ENCODE peak calls at places on chromosomes 11 and 22, in five cellular contexts. One of them, this sample, is unnamed.
A peak's percentile ranks its signal among the peaks of the same experiment; 100 is the strongest.

GRCh38 chr11:123562829-123563228 is 91.6 kb downstream of the SCN3B start:
- DNase-seq in small intestine: no peak
- DNase-seq in CD8-positive, alpha-beta T cell: no peak
- DNase-seq in pancreas: no peak
- DNase-seq in right atrium auricular region: no peak
- DNase-seq in this sample: no peak

GRCh38 chr11:119742263-119742861 is 13.4 kb upstream of the NECTIN1 start:
- DNase-seq in small intestine: no peak
- DNase-seq in CD8-positive, alpha-beta T cell: no peak
- DNase-seq in pancreas: no peak
- DNase-seq in right atrium auricular region: no peak
- DNase-seq in this sample: peak; percentile 62

GRCh38 chr11:65069217-65069616 is 10.9 kb upstream of the NAALADL1 start:
- DNase-seq in small intestine: no peak
- DNase-seq in CD8-positive, alpha-beta T cell: no peak
- DNase-seq in pancreas: no peak
- DNase-seq in right atrium auricular region: no peak
- DNase-seq in this sample: no peak

GRCh38 chr11:13465909-13466371 is 2.9 kb upstream of the BTBD10 start:
- DNase-seq in small intestine: peak; percentile 38
- DNase-seq in CD8-positive, alpha-beta T cell: no peak
- DNase-seq in pancreas: no peak
- DNase-seq in right atrium auricular region: no peak
- DNase-seq in this sample: no peak

GRCh38 chr11:61336171-61336935 is 3.3 kb downstream of the TKFC start:
- DNase-seq in small intestine: peak; percentile 87
- DNase-seq in CD8-positive, alpha-beta T cell: peak; percentile 75
- DNase-seq in pancreas: peak; percentile 89
- DNase-seq in right atrium auricular region: peak; percentile 82
- DNase-seq in this sample: peak; percentile 84

GRCh38 chr11:88179141-88179540 is 3.9 kb upstream of the RAB38 start:
- DNase-seq in small intestine: no peak
- DNase-seq in CD8-positive, alpha-beta T cell: no peak
- DNase-seq in pancreas: no peak
- DNase-seq in right atrium auricular region: no peak
- DNase-seq in this sample: no peak

GRCh38 chr11:122717264-122717867 is 61.8 kb downstream of the UBASH3B start:
- DNase-seq in small intestine: peak; percentile 78
- DNase-seq in CD8-positive, alpha-beta T cell: peak; percentile 24
- DNase-seq in pancreas: no peak
- DNase-seq in right atrium auricular region: no peak
- DNase-seq in this sample: peak; percentile 28

GRCh38 chr22:49887716-49888115 is 30.5 kb downstream of the ALG12 start:
- DNase-seq in small intestine: no peak
- DNase-seq in CD8-positive, alpha-beta T cell: no peak
- DNase-seq in pancreas: no peak
- DNase-seq in right atrium auricular region: no peak
- DNase-seq in this sample: no peak

GRCh38 chr11:82857145-82857544 is 43.1 kb downstream of the PRCP start:
- DNase-seq in small intestine: no peak
- DNase-seq in CD8-positive, alpha-beta T cell: no peak
- DNase-seq in pancreas: no peak
- DNase-seq in right atrium auricular region: no peak
- DNase-seq in this sample: no peak

GRCh38 chr11:115360186-115360824 is 143.9 kb downstream of the CADM1 start:
- DNase-seq in small intestine: no peak
- DNase-seq in CD8-positive, alpha-beta T cell: no peak
- DNase-seq in pancreas: no peak
- DNase-seq in right atrium auricular region: no peak
- DNase-seq in this sample: no peak

GRCh38 chr11:74462009-74462408 is 5.3 kb downstream of the KCNE3 start:
- DNase-seq in small intestine: peak; percentile 61
- DNase-seq in CD8-positive, alpha-beta T cell: no peak
- DNase-seq in pancreas: peak; percentile 76
- DNase-seq in right atrium auricular region: peak; percentile 91
- DNase-seq in this sample: peak; percentile 69

GRCh38 chr11:90243534-90243933 is 20.7 kb upstream of the CHORDC1 start:
- DNase-seq in small intestine: no peak
- DNase-seq in CD8-positive, alpha-beta T cell: no peak
- DNase-seq in pancreas: no peak
- DNase-seq in right atrium auricular region: no peak
- DNase-seq in this sample: no peak

GRCh38 chr11:125768256-125769046 is 10.2 kb downstream of the PATE2 start:
- DNase-seq in small intestine: no peak
- DNase-seq in CD8-positive, alpha-beta T cell: no peak
- DNase-seq in pancreas: no peak
- DNase-seq in right atrium auricular region: no peak
- DNase-seq in this sample: no peak

GRCh38 chr22:36211237-36211881 is 9.8 kb upstream of the APOL4 start:
- DNase-seq in small intestine: no peak
- DNase-seq in CD8-positive, alpha-beta T cell: no peak
- DNase-seq in pancreas: no peak
- DNase-seq in right atrium auricular region: no peak
- DNase-seq in this sample: no peak

GRCh38 chr11:106475181-106475580 is 397.7 kb downstream of the AASDHPPT start:
- DNase-seq in small intestine: no peak
- DNase-seq in CD8-positive, alpha-beta T cell: no peak
- DNase-seq in pancreas: no peak
- DNase-seq in right atrium auricular region: no peak
- DNase-seq in this sample: no peak

GRCh38 chr11:68043349-68044144 is 4.7 kb downstream of the TCIRG1 start:
- DNase-seq in small intestine: peak; percentile 76
- DNase-seq in CD8-positive, alpha-beta T cell: no peak
- DNase-seq in pancreas: peak; percentile 64
- DNase-seq in right atrium auricular region: no peak
- DNase-seq in this sample: no peak

GRCh38 chr11:16153951-16154350 is 202.4 kb downstream of the SOX6 start:
- DNase-seq in small intestine: no peak
- DNase-seq in CD8-positive, alpha-beta T cell: no peak
- DNase-seq in pancreas: no peak
- DNase-seq in right atrium auricular region: no peak
- DNase-seq in this sample: no peak

GRCh38 chr22:31308181-31308580 is 15.9 kb upstream of the PIK3IP1 start:
- DNase-seq in small intestine: no peak
- DNase-seq in CD8-positive, alpha-beta T cell: no peak
- DNase-seq in pancreas: no peak
- DNase-seq in right atrium auricular region: no peak
- DNase-seq in this sample: no peak

GRCh38 chr22:21447694-21448402 is 19.3 kb upstream of the TMEM191C start:
- DNase-seq in small intestine: no peak
- DNase-seq in CD8-positive, alpha-beta T cell: no peak
- DNase-seq in pancreas: peak; percentile 81
- DNase-seq in right atrium auricular region: no peak
- DNase-seq in this sample: no peak

GRCh38 chr11:114166897-114167323 is 107.4 kb downstream of the ZBTB16 start:
- DNase-seq in small intestine: no peak
- DNase-seq in CD8-positive, alpha-beta T cell: no peak
- DNase-seq in pancreas: no peak
- DNase-seq in right atrium auricular region: no peak
- DNase-seq in this sample: no peak

GRCh38 chr22:39634530-39635399 is 64.2 kb downstream of the CACNA1I start:
- DNase-seq in small intestine: peak; percentile 16
- DNase-seq in CD8-positive, alpha-beta T cell: no peak
- DNase-seq in pancreas: no peak
- DNase-seq in right atrium auricular region: no peak
- DNase-seq in this sample: peak; percentile 63

GRCh38 chr11:122843281-122844150 is 5.2 kb downstream of the CRTAM start:
- DNase-seq in small intestine: peak; percentile 59
- DNase-seq in CD8-positive, alpha-beta T cell: peak; percentile 32
- DNase-seq in pancreas: no peak
- DNase-seq in right atrium auricular region: no peak
- DNase-seq in this sample: no peak

GRCh38 chr11:73493838-73494598 is 103.9 kb downstream of the FAM168A start:
- DNase-seq in small intestine: no peak
- DNase-seq in CD8-positive, alpha-beta T cell: no peak
- DNase-seq in pancreas: no peak
- DNase-seq in right atrium auricular region: no peak
- DNase-seq in this sample: no peak

GRCh38 chr22:45201678-45202332 is 38.1 kb downstream of the NUP50 start:
- DNase-seq in small intestine: no peak
- DNase-seq in CD8-positive, alpha-beta T cell: no peak
- DNase-seq in pancreas: no peak
- DNase-seq in right atrium auricular region: no peak
- DNase-seq in this sample: no peak

GRCh38 chr11:46210133-46210636 is 67.3 kb upstream of the CREB3L1 start:
- DNase-seq in small intestine: peak; percentile 44
- DNase-seq in CD8-positive, alpha-beta T cell: no peak
- DNase-seq in pancreas: no peak
- DNase-seq in right atrium auricular region: no peak
- DNase-seq in this sample: no peak

GRCh38 chr22:19873138-19873959 is 18.7 kb upstream of the GNB1L start:
- DNase-seq in small intestine: peak; percentile 76
- DNase-seq in CD8-positive, alpha-beta T cell: no peak
- DNase-seq in pancreas: no peak
- DNase-seq in right atrium auricular region: no peak
- DNase-seq in this sample: peak; percentile 78

GRCh38 chr11:129359748-129360147 is 15.9 kb upstream of the BARX2 start:
- DNase-seq in small intestine: no peak
- DNase-seq in CD8-positive, alpha-beta T cell: no peak
- DNase-seq in pancreas: no peak
- DNase-seq in right atrium auricular region: no peak
- DNase-seq in this sample: no peak

GRCh38 chr11:75558939-75559843 is 2.9 kb upstream of the SERPINH1 start:
- DNase-seq in small intestine: no peak
- DNase-seq in CD8-positive, alpha-beta T cell: no peak
- DNase-seq in pancreas: no peak
- DNase-seq in right atrium auricular region: no peak
- DNase-seq in this sample: peak; percentile 62

GRCh38 chr11:76148207-76148606 is 58.1 kb downstream of the WNT11 start:
- DNase-seq in small intestine: peak; percentile 95
- DNase-seq in CD8-positive, alpha-beta T cell: no peak
- DNase-seq in pancreas: no peak
- DNase-seq in right atrium auricular region: no peak
- DNase-seq in this sample: peak; percentile 71

DNA sequence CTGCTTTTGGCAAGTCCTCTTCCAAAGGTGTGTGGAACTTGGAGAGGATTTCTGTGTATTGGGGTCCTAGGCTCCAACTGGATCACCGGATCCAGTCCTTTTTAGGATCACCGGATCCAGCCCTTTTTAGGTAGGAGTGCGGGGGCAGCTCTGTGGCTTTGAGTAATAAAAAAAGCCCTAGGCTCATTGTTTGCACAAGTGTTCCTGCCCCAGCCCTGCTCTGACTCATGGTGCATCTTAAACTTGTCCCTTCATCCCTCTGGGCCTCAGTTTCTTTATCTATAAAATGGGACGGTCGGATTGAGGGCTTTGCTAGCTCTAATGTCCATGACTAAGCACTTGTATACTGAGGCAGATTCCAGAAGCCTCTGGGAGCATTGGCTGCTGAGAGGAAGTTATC is 22.7 kb upstream of the CD44 start:
- DNase-seq in small intestine: no peak
- DNase-seq in CD8-positive, alpha-beta T cell: no peak
- DNase-seq in pancreas: no peak
- DNase-seq in right atrium auricular region: no peak
- DNase-seq in this sample: no peak
- H3K4me1 ChIP-seq in small intestine: peaks cover 2% of the 10 kb centered on the region
- H3K4me1 ChIP-seq in CD8-positive, alpha-beta T cell: peaks cover 8% of the 10 kb centered on the region
- H3K4me1 ChIP-seq in pancreas: peaks cover 10% of the 10 kb centered on the region
- H3K4me1 ChIP-seq in right atrium auricular region: peaks cover 18% of the 10 kb centered on the region
- H3K4me1 ChIP-seq in this sample: peaks cover 2% of the 10 kb centered on the region

GRCh38 chr22:35065796-35066218 is at the start of gene ISX:
- DNase-seq in small intestine: peak; percentile 62
- DNase-seq in CD8-positive, alpha-beta T cell: no peak
- DNase-seq in pancreas: no peak
- DNase-seq in right atrium auricular region: no peak
- DNase-seq in this sample: peak; percentile 85

GRCh38 chr22:35065183-35065582 is 775 bp upstream of the ISX start:
- DNase-seq in small intestine: no peak
- DNase-seq in CD8-positive, alpha-beta T cell: no peak
- DNase-seq in pancreas: no peak
- DNase-seq in right atrium auricular region: no peak
- DNase-seq in this sample: no peak

GRCh38 chr22:35064664-35065063 is 1.3 kb upstream of the ISX start:
- DNase-seq in small intestine: peak; percentile 49
- DNase-seq in CD8-positive, alpha-beta T cell: no peak
- DNase-seq in pancreas: no peak
- DNase-seq in right atrium auricular region: no peak
- DNase-seq in this sample: peak; percentile 67

GRCh38 chr22:35070451-35071093 is 4.6 kb downstream of the ISX start:
- DNase-seq in small intestine: peak; percentile 43
- DNase-seq in CD8-positive, alpha-beta T cell: no peak
- DNase-seq in pancreas: no peak
- DNase-seq in right atrium auricular region: no peak
- DNase-seq in this sample: peak; percentile 23

DNA sequence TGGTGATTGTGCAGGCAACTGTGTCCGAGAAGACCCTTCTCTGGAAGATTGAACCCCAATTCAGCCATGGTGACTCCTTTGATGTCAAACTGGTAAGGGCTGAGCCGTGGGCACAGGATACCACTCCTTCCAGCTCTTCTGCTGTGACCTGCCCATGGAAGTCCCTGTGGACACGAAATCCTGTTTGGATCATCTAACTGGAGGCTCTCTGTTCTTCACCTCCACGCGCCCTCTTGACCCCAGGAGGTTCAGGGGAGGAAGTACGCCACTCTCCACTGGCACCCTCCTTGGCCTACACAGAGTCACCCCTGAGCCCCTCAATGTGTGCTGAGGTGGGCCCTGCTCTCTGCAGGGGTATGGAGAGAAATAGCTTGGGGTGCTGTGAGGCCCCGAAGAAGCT is 810 bp downstream of the ISX start:
- DNase-seq in small intestine: peak; percentile 49
- DNase-seq in CD8-positive, alpha-beta T cell: no peak
- DNase-seq in pancreas: no peak
- DNase-seq in right atrium auricular region: no peak
- DNase-seq in this sample: peak; percentile 30
- H3K4me1 ChIP-seq in small intestine: peaks cover 5% of the 10 kb centered on the region
- H3K4me1 ChIP-seq in CD8-positive, alpha-beta T cell: no peaks in the 10 kb centered on the region
- H3K4me1 ChIP-seq in pancreas: no peaks in the 10 kb centered on the region
- H3K4me1 ChIP-seq in right atrium auricular region: no peaks in the 10 kb centered on the region
- H3K4me1 ChIP-seq in this sample: peaks cover 7% of the 10 kb centered on the region

GRCh38 chr22:43005106-43005505 is 9.8 kb downstream of the PACSIN2 start:
- DNase-seq in small intestine: no peak
- DNase-seq in CD8-positive, alpha-beta T cell: no peak
- DNase-seq in pancreas: no peak
- DNase-seq in right atrium auricular region: no peak
- DNase-seq in this sample: no peak
- H3K4me1 ChIP-seq in small intestine: peaks cover 18% of the 10 kb centered on the region
- H3K4me1 ChIP-seq in CD8-positive, alpha-beta T cell: peaks cover 22% of the 10 kb centered on the region
- H3K4me1 ChIP-seq in pancreas: peaks cover 91% of the 10 kb centered on the region
- H3K4me1 ChIP-seq in right atrium auricular region: peaks cover 71% of the 10 kb centered on the region
- H3K4me1 ChIP-seq in this sample: peaks cover 40% of the 10 kb centered on the region

GRCh38 chr11:5548440-5548839 is at the start of gene OR52H1:
- DNase-seq in small intestine: no peak
- DNase-seq in CD8-positive, alpha-beta T cell: no peak
- DNase-seq in pancreas: no peak
- DNase-seq in right atrium auricular region: no peak
- DNase-seq in this sample: no peak
- H3K4me1 ChIP-seq in small intestine: no peaks in the 10 kb centered on the region
- H3K4me1 ChIP-seq in CD8-positive, alpha-beta T cell: no peaks in the 10 kb centered on the region
- H3K4me1 ChIP-seq in pancreas: no peaks in the 10 kb centered on the region
- H3K4me1 ChIP-seq in right atrium auricular region: no peaks in the 10 kb centered on the region
- H3K4me1 ChIP-seq in this sample: no peaks in the 10 kb centered on the region

GRCh38 chr11:110948112-110948511 is 235.9 kb upstream of the ARHGAP20 start:
- DNase-seq in small intestine: no peak
- DNase-seq in CD8-positive, alpha-beta T cell: no peak
- DNase-seq in pancreas: no peak
- DNase-seq in right atrium auricular region: no peak
- DNase-seq in this sample: no peak
- H3K4me1 ChIP-seq in small intestine: peaks cover 2% of the 10 kb centered on the region
- H3K4me1 ChIP-seq in CD8-positive, alpha-beta T cell: no peaks in the 10 kb centered on the region
- H3K4me1 ChIP-seq in pancreas: no peaks in the 10 kb centered on the region
- H3K4me1 ChIP-seq in right atrium auricular region: no peaks in the 10 kb centered on the region
- H3K4me1 ChIP-seq in this sample: no peaks in the 10 kb centered on the region